ENCODE peak calls at places on chromosomes 6 and 20, in seven cellular contexts. B is ascending aorta, X is nephron progenitor cell, Q is endothelial cell, J is MCF 10A, H is neural crest cell, W is AG10803. P is an unnamed sample.

GRCh38 chr6:119879731-119880130 is 530.2 kb upstream of the MAN1A1 start:
- DNase-seq in W (no peak), H (no peak), B (no peak), X (no peak), J (no peak), Q (no peak), P (no peak)

GRCh38 chr6:156852147-156852857 is 75.1 kb downstream of the ARID1B start:
- DNase-seq in W (no peak), J (no peak), H (no peak), X (no peak), Q (no peak), B (no peak), P (no peak)

GRCh38 chr6:166830185-166830890 is 126.0 kb downstream of the RNASET2 start:
- DNase-seq in Q (no peak), X (no peak), H (no peak), W (no peak), B (no peak), J (no peak), P (no peak)

GRCh38 chr20:32968833-32969241 is 35.4 kb downstream of the SUN5 start:
- DNase-seq in B (no peak), J (no peak), W (no peak), X (no peak), H (no peak), Q (no peak), P (no peak)

GRCh38 chr6:31270788-31271640 is 878 bp downstream of the HLA-C start:
- DNase-seq in H (peak; percentile 11), J (peak; percentile 65), B (no peak), X (peak; percentile 68), W (peak; percentile 32), Q (no peak), P (no peak)

GRCh38 chr6:40982917-40983316 is 56.1 kb downstream of the UNC5CL start:
- DNase-seq in Q (no peak), H (no peak), W (no peak), X (no peak), J (no peak), B (no peak), P (no peak)

GRCh38 chr20:4828830-4829493 is 107.3 kb downstream of the PRND start:
- DNase-seq in Q (no peak), W (no peak), B (no peak), H (no peak), X (no peak), J (no peak), P (no peak)

GRCh38 chr6:4776967-4777925 is 1.0 kb downstream of the CDYL start:
- DNase-seq in W (peak; percentile 27), B (no peak), X (no peak), J (peak; percentile 48), H (no peak), Q (no peak), P (no peak)

GRCh38 chr6:33075568-33076405 is at the start of gene HLA-DPB1:
- DNase-seq in J (peak; percentile 64), W (peak; percentile 48), H (no peak), B (no peak), Q (no peak), X (no peak), P (no peak)

GRCh38 chr6:150025201-150025917 is at the start of gene RAET1L:
- DNase-seq in W (peak; percentile 56), Q (no peak), H (no peak), X (no peak), J (peak; percentile 85), B (no peak), P (no peak)

GRCh38 chr20:16025084-16025483 is 548.2 kb downstream of the KIF16B start:
- DNase-seq in X (no peak), H (no peak), W (no peak), J (no peak), Q (no peak), B (no peak), P (no peak)

GRCh38 chr6:5094327-5094726 is 9.2 kb downstream of the PPP1R3G start:
- DNase-seq in Q (no peak), X (no peak), W (peak; percentile 95), H (no peak), J (peak; percentile 81), B (no peak), P (no peak)

GRCh38 chr20:10316582-10316981 is 98.0 kb downstream of the SNAP25 start:
- DNase-seq in X (no peak), J (peak; percentile 46), H (no peak), W (no peak), Q (no peak), B (no peak), P (no peak)

GRCh38 chr6:47414517-47415167 is 62.9 kb upstream of the CD2AP start:
- DNase-seq in H (no peak), J (peak; percentile 37), W (peak; percentile 51), Q (no peak), X (no peak), B (no peak), P (no peak)

GRCh38 chr6:7629321-7629720 is 39.3 kb downstream of the SNRNP48 start:
- DNase-seq in H (no peak), Q (no peak), J (no peak), X (no peak), B (no peak), W (peak; percentile 42), P (no peak)

GRCh38 chr6:13787146-13787545 is 27.2 kb downstream of the MCUR1 start:
- DNase-seq in X (no peak), Q (no peak), J (no peak), W (peak; percentile 64), B (no peak), H (peak; percentile 15), P (no peak)

GRCh38 chr6:70445001-70445400 is 31.7 kb downstream of the FAM135A start:
- DNase-seq in J (no peak), Q (no peak), H (no peak), W (no peak), B (no peak), X (no peak), P (no peak)

GRCh38 chr6:24876496-24877465 is 59.0 kb downstream of the RIPOR2 start:
- DNase-seq in X (no peak), W (no peak), B (no peak), Q (no peak), J (no peak), H (no peak), P (no peak)

GRCh38 chr6:130681028-130681427 is 146.2 kb upstream of the SMLR1 start:
- DNase-seq in X (no peak), H (no peak), B (no peak), W (peak; percentile 82), Q (no peak), J (peak; percentile 68), P (no peak)

GRCh38 chr20:58479666-58480454 is 35.3 kb downstream of the APCDD1L start:
- DNase-seq in B (no peak), J (no peak), X (no peak), W (no peak), H (no peak), Q (no peak), P (no peak)

GRCh38 chr20:9032758-9033157 is 36.1 kb upstream of the PLCB4 start:
- DNase-seq in H (no peak), W (peak; percentile 71), X (no peak), B (no peak), J (no peak), Q (no peak), P (no peak)

GRCh38 chr20:56166781-56167465 is 81.6 kb upstream of the MC3R start:
- DNase-seq in B (no peak), Q (no peak), H (no peak), X (no peak), J (peak; percentile 23), W (no peak), P (no peak)

GRCh38 chr20:36002855-36003254 is 34.5 kb downstream of the CNBD2 start:
- DNase-seq in Q (no peak), H (no peak), X (no peak), W (no peak), B (no peak), J (no peak), P (no peak)

GRCh38 chr6:39843305-39844020 is 51.3 kb downstream of the DAAM2 start:
- DNase-seq in Q (no peak), X (no peak), W (no peak), J (peak; percentile 3), H (no peak), B (no peak), P (no peak)

GRCh38 chr20:56259948-56260347 is 11.4 kb downstream of the MC3R start:
- DNase-seq in J (no peak), B (no peak), X (no peak), W (no peak), H (no peak), Q (no peak), P (no peak)

GRCh38 chr20:4091332-4092135 is 76.2 kb upstream of the RNF24 start:
- DNase-seq in H (peak; percentile 75), Q (peak; percentile 76), B (no peak), X (peak; percentile 71), J (peak; percentile 65), W (peak; percentile 72), P (no peak)

GRCh38 chr6:35311390-35312075 is 13.9 kb downstream of the DEF6 start:
- DNase-seq in X (no peak), H (no peak), B (no peak), J (no peak), W (no peak), Q (no peak), P (no peak)

GRCh38 chr20:34023937-34024732 is 30.4 kb downstream of the RALY start:
- DNase-seq in B (no peak), J (no peak), X (no peak), H (no peak), Q (no peak), W (no peak), P (no peak)

GRCh38 chr20:7124120-7124519 is 356.6 kb downstream of the BMP2 start:
- DNase-seq in X (no peak), B (no peak), H (no peak), J (no peak), Q (no peak), W (no peak), P (no peak)

GRCh38 chr20:55213653-55214052 is 738.3 kb downstream of the DOK5 start:
- DNase-seq in Q (no peak), H (no peak), X (no peak), B (no peak), J (no peak), W (no peak), P (no peak)

GRCh38 chr20:61044499-61044898 is 207.6 kb upstream of the CDH4 start:
- DNase-seq in H (peak; percentile 18), X (peak; percentile 22), Q (no peak), B (no peak), W (no peak), J (peak; percentile 11), P (no peak)
- TF ChIP-seq CTCF in H (peak; percentile 30), X (no peak), Q (peak; percentile 22), B (no peak), W (no peak), J (no peak), P (no peak)

GRCh38 chr6:57221936-57222683 is at the start of gene RAB23:
- DNase-seq in J (peak; percentile 83), X (peak; percentile 88), B (peak; percentile 16), Q (peak; percentile 91), W (peak; percentile 78), H (peak; percentile 84), P (peak; percentile 67)
- TF ChIP-seq CTCF in J (no peak), X (no peak), B (no peak), Q (no peak), W (no peak), H (no peak), P (no peak)

GRCh38 chr6:161038229-161039003 is 46.8 kb downstream of the MAP3K4 start:
- DNase-seq in B (no peak), Q (no peak), W (peak; percentile 97), H (no peak), J (peak; percentile 81), X (no peak), P (no peak)
- TF ChIP-seq CTCF in B (no peak), Q (no peak), W (peak; percentile 63), H (no peak), J (no peak), X (no peak), P (no peak)

GRCh38 chr6:127186889-127187288 is 68.4 kb downstream of the RSPO3 start:
- DNase-seq in W (no peak), J (peak; percentile 53), Q (peak; percentile 67), B (peak; percentile 13), X (peak; percentile 54), H (peak; percentile 28), P (peak; percentile 45)
- TF ChIP-seq CTCF in W (peak; percentile 30), J (peak; percentile 30), Q (peak; percentile 76), B (peak; percentile 25), X (peak; percentile 50), H (peak; percentile 62), P (peak; percentile 23)

P was measured in dorsolateral prefrontal cortex.